ENCODE peak calls at places on chromosomes 1 and 21, in ten cellular contexts. One of them, this sample, is unnamed.

GRCh38 chr1:32948905-32949304 is 15.7 kb downstream of the RNF19B start:
- DNase-seq in esophagus muscularis mucosa: no peak
- DNase-seq in AG04449: no peak
- DNase-seq in PC-3: peak; percentile 50
- DNase-seq in spleen: no peak
- DNase-seq in adrenal gland: no peak
- DNase-seq in neural crest cell: no peak
- DNase-seq in IMR-90: no peak
- DNase-seq in GM13976: no peak
- DNase-seq in foreskin fibroblast: no peak
- DNase-seq in this sample: no peak

GRCh38 chr1:19799877-19800804 is at the start of gene TMCO4:
- DNase-seq in spleen: peak; percentile 89
- DNase-seq in neural crest cell: peak; percentile 9
- DNase-seq in foreskin fibroblast: peak; percentile 86
- DNase-seq in esophagus muscularis mucosa: no peak
- DNase-seq in adrenal gland: peak; percentile 58
- DNase-seq in IMR-90: peak; percentile 88
- DNase-seq in AG04449: peak; percentile 42
- DNase-seq in GM13976: peak; percentile 81
- DNase-seq in PC-3: peak; percentile 51
- DNase-seq in this sample: peak; percentile 56

GRCh38 chr1:64982134-64982533 is 15.8 kb upstream of the JAK1 start:
- DNase-seq in IMR-90: no peak
- DNase-seq in esophagus muscularis mucosa: no peak
- DNase-seq in GM13976: no peak
- DNase-seq in spleen: no peak
- DNase-seq in PC-3: peak; percentile 66
- DNase-seq in AG04449: no peak
- DNase-seq in adrenal gland: no peak
- DNase-seq in neural crest cell: no peak
- DNase-seq in foreskin fibroblast: no peak
- DNase-seq in this sample: no peak

GRCh38 chr1:234515411-234515810 is 36.4 kb upstream of the TARBP1 start:
- DNase-seq in IMR-90: peak; percentile 59
- DNase-seq in esophagus muscularis mucosa: no peak
- DNase-seq in GM13976: no peak
- DNase-seq in PC-3: peak; percentile 54
- DNase-seq in neural crest cell: no peak
- DNase-seq in foreskin fibroblast: peak; percentile 87
- DNase-seq in spleen: no peak
- DNase-seq in adrenal gland: no peak
- DNase-seq in AG04449: no peak
- DNase-seq in this sample: no peak

GRCh38 chr1:10975567-10976326 is 36.7 kb upstream of the TARDBP start:
- DNase-seq in adrenal gland: no peak
- DNase-seq in neural crest cell: no peak
- DNase-seq in GM13976: no peak
- DNase-seq in PC-3: peak; percentile 61
- DNase-seq in spleen: no peak
- DNase-seq in foreskin fibroblast: peak; percentile 98
- DNase-seq in esophagus muscularis mucosa: no peak
- DNase-seq in AG04449: peak; percentile 73
- DNase-seq in IMR-90: peak; percentile 64
- DNase-seq in this sample: no peak

GRCh38 chr1:91026777-91027176 is 4.9 kb upstream of the ZNF644 start:
- DNase-seq in GM13976: peak; percentile 28
- DNase-seq in spleen: no peak
- DNase-seq in AG04449: no peak
- DNase-seq in foreskin fibroblast: peak; percentile 48
- DNase-seq in adrenal gland: no peak
- DNase-seq in neural crest cell: no peak
- DNase-seq in PC-3: peak; percentile 70
- DNase-seq in IMR-90: peak; percentile 29
- DNase-seq in esophagus muscularis mucosa: no peak
- DNase-seq in this sample: no peak

GRCh38 chr1:241606544-241606943 is 33.6 kb downstream of the CHML start:
- DNase-seq in foreskin fibroblast: no peak
- DNase-seq in adrenal gland: no peak
- DNase-seq in esophagus muscularis mucosa: no peak
- DNase-seq in AG04449: no peak
- DNase-seq in neural crest cell: no peak
- DNase-seq in spleen: no peak
- DNase-seq in IMR-90: no peak
- DNase-seq in GM13976: no peak
- DNase-seq in PC-3: peak; percentile 99
- DNase-seq in this sample: no peak

GRCh38 chr1:174976436-174977107 is 23.2 kb upstream of the CACYBP start:
- DNase-seq in foreskin fibroblast: peak; percentile 75
- DNase-seq in neural crest cell: no peak
- DNase-seq in GM13976: no peak
- DNase-seq in PC-3: peak; percentile 71
- DNase-seq in AG04449: no peak
- DNase-seq in IMR-90: peak; percentile 64
- DNase-seq in esophagus muscularis mucosa: no peak
- DNase-seq in spleen: no peak
- DNase-seq in adrenal gland: peak; percentile 53
- DNase-seq in this sample: no peak

GRCh38 chr1:36217667-36218066 is 6.6 kb upstream of the THRAP3 start:
- DNase-seq in esophagus muscularis mucosa: no peak
- DNase-seq in IMR-90: peak; percentile 48
- DNase-seq in AG04449: no peak
- DNase-seq in adrenal gland: no peak
- DNase-seq in PC-3: peak; percentile 46
- DNase-seq in GM13976: no peak
- DNase-seq in foreskin fibroblast: peak; percentile 76
- DNase-seq in neural crest cell: no peak
- DNase-seq in spleen: no peak
- DNase-seq in this sample: no peak

GRCh38 chr1:46532498-46533178 is 18.8 kb downstream of the KNCN start:
- DNase-seq in foreskin fibroblast: peak; percentile 83
- DNase-seq in PC-3: peak; percentile 55
- DNase-seq in esophagus muscularis mucosa: no peak
- DNase-seq in IMR-90: peak; percentile 36
- DNase-seq in adrenal gland: peak; percentile 62
- DNase-seq in spleen: peak; percentile 94
- DNase-seq in GM13976: peak; percentile 84
- DNase-seq in neural crest cell: peak; percentile 74
- DNase-seq in AG04449: no peak
- DNase-seq in this sample: peak; percentile 46

GRCh38 chr1:152577168-152577567 is 3.1 kb downstream of the LCE3D start:
- DNase-seq in AG04449: no peak
- DNase-seq in GM13976: peak; percentile 39
- DNase-seq in foreskin fibroblast: no peak
- DNase-seq in esophagus muscularis mucosa: no peak
- DNase-seq in neural crest cell: no peak
- DNase-seq in adrenal gland: no peak
- DNase-seq in spleen: no peak
- DNase-seq in PC-3: no peak
- DNase-seq in IMR-90: no peak
- DNase-seq in this sample: no peak

GRCh38 chr1:156510709-156511108 is 10.1 kb upstream of the MEF2D start:
- DNase-seq in GM13976: no peak
- DNase-seq in adrenal gland: peak; percentile 86
- DNase-seq in esophagus muscularis mucosa: peak; percentile 98
- DNase-seq in IMR-90: peak; percentile 85
- DNase-seq in AG04449: peak; percentile 74
- DNase-seq in spleen: no peak
- DNase-seq in neural crest cell: no peak
- DNase-seq in foreskin fibroblast: peak; percentile 96
- DNase-seq in PC-3: no peak
- DNase-seq in this sample: no peak

GRCh38 chr21:40511976-40512375 is 335.0 kb downstream of the DSCAM start:
- DNase-seq in adrenal gland: no peak
- DNase-seq in PC-3: peak; percentile 71
- DNase-seq in IMR-90: no peak
- DNase-seq in esophagus muscularis mucosa: no peak
- DNase-seq in foreskin fibroblast: no peak
- DNase-seq in spleen: no peak
- DNase-seq in GM13976: no peak
- DNase-seq in neural crest cell: no peak
- DNase-seq in AG04449: peak; percentile 21
- DNase-seq in this sample: no peak

GRCh38 chr1:230568008-230568407 is 74.3 kb upstream of the COG2 start:
- DNase-seq in GM13976: no peak
- DNase-seq in foreskin fibroblast: peak; percentile 3
- DNase-seq in spleen: no peak
- DNase-seq in PC-3: peak; percentile 67
- DNase-seq in AG04449: no peak
- DNase-seq in esophagus muscularis mucosa: no peak
- DNase-seq in neural crest cell: no peak
- DNase-seq in adrenal gland: no peak
- DNase-seq in IMR-90: peak; percentile 52
- DNase-seq in this sample: no peak
- TF ChIP-seq CTCF in GM13976: no peak
- TF ChIP-seq CTCF in foreskin fibroblast: no peak
- TF ChIP-seq CTCF in spleen: no peak
- TF ChIP-seq CTCF in PC-3: peak; percentile 66
- TF ChIP-seq CTCF in AG04449: no peak
- TF ChIP-seq CTCF in esophagus muscularis mucosa: no peak
- TF ChIP-seq CTCF in neural crest cell: peak; percentile 42
- TF ChIP-seq CTCF in adrenal gland: no peak
- TF ChIP-seq CTCF in IMR-90: no peak
- TF ChIP-seq CTCF in this sample: no peak

GRCh38 chr1:226438007-226438406 is 30.1 kb upstream of the PARP1 start:
- DNase-seq in adrenal gland: no peak
- DNase-seq in foreskin fibroblast: no peak
- DNase-seq in spleen: no peak
- DNase-seq in AG04449: no peak
- DNase-seq in neural crest cell: no peak
- DNase-seq in GM13976: no peak
- DNase-seq in esophagus muscularis mucosa: no peak
- DNase-seq in PC-3: peak; percentile 70
- DNase-seq in IMR-90: no peak
- DNase-seq in this sample: no peak
- TF ChIP-seq CTCF in adrenal gland: no peak
- TF ChIP-seq CTCF in foreskin fibroblast: no peak
- TF ChIP-seq CTCF in spleen: no peak
- TF ChIP-seq CTCF in AG04449: no peak
- TF ChIP-seq CTCF in neural crest cell: no peak
- TF ChIP-seq CTCF in GM13976: no peak
- TF ChIP-seq CTCF in esophagus muscularis mucosa: no peak
- TF ChIP-seq CTCF in PC-3: peak; percentile 60
- TF ChIP-seq CTCF in IMR-90: peak; percentile 10
- TF ChIP-seq CTCF in this sample: no peak

GRCh38 chr1:201258763-201259230 is 24.5 kb upstream of the PKP1 start:
- DNase-seq in esophagus muscularis mucosa: peak; percentile 64
- DNase-seq in PC-3: no peak
- DNase-seq in foreskin fibroblast: no peak
- DNase-seq in AG04449: no peak
- DNase-seq in spleen: peak; percentile 54
- DNase-seq in GM13976: peak; percentile 17
- DNase-seq in neural crest cell: no peak
- DNase-seq in IMR-90: no peak
- DNase-seq in adrenal gland: no peak
- DNase-seq in this sample: no peak

GRCh38 chr1:201260648-201261311 is 22.5 kb upstream of the PKP1 start:
- DNase-seq in esophagus muscularis mucosa: peak; percentile 74
- DNase-seq in adrenal gland: no peak
- DNase-seq in IMR-90: no peak
- DNase-seq in neural crest cell: no peak
- DNase-seq in PC-3: no peak
- DNase-seq in GM13976: peak; percentile 9
- DNase-seq in spleen: peak; percentile 29
- DNase-seq in AG04449: no peak
- DNase-seq in foreskin fibroblast: no peak
- DNase-seq in this sample: no peak

GRCh38 chr1:201260236-201260591 is 23.1 kb upstream of the PKP1 start:
- DNase-seq in foreskin fibroblast: no peak
- DNase-seq in adrenal gland: no peak
- DNase-seq in neural crest cell: no peak
- DNase-seq in spleen: no peak
- DNase-seq in PC-3: no peak
- DNase-seq in GM13976: no peak
- DNase-seq in AG04449: no peak
- DNase-seq in IMR-90: no peak
- DNase-seq in esophagus muscularis mucosa: peak; percentile 78
- DNase-seq in this sample: no peak

GRCh38 chr1:201261771-201262547 is 21.3 kb upstream of the PKP1 start:
- DNase-seq in neural crest cell: no peak
- DNase-seq in IMR-90: peak; percentile 26
- DNase-seq in GM13976: peak; percentile 10
- DNase-seq in adrenal gland: no peak
- DNase-seq in esophagus muscularis mucosa: peak; percentile 88
- DNase-seq in spleen: peak; percentile 53
- DNase-seq in PC-3: no peak
- DNase-seq in AG04449: no peak
- DNase-seq in foreskin fibroblast: peak; percentile 37
- DNase-seq in this sample: no peak

GRCh38 chr1:201259476-201260235 is 23.6 kb upstream of the PKP1 start:
- DNase-seq in AG04449: no peak
- DNase-seq in IMR-90: peak; percentile 43
- DNase-seq in adrenal gland: no peak
- DNase-seq in foreskin fibroblast: peak; percentile 72
- DNase-seq in GM13976: peak; percentile 23
- DNase-seq in spleen: peak; percentile 72
- DNase-seq in neural crest cell: no peak
- DNase-seq in esophagus muscularis mucosa: peak; percentile 87
- DNase-seq in PC-3: no peak
- DNase-seq in this sample: no peak
- TF ChIP-seq CTCF in AG04449: no peak
- TF ChIP-seq CTCF in IMR-90: no peak
- TF ChIP-seq CTCF in adrenal gland: no peak
- TF ChIP-seq CTCF in foreskin fibroblast: no peak
- TF ChIP-seq CTCF in GM13976: no peak
- TF ChIP-seq CTCF in spleen: no peak
- TF ChIP-seq CTCF in neural crest cell: no peak
- TF ChIP-seq CTCF in esophagus muscularis mucosa: no peak
- TF ChIP-seq CTCF in PC-3: no peak
- TF ChIP-seq CTCF in this sample: no peak

GRCh38 chr1:24910751-24911650 is 19.1 kb downstream of the RUNX3 start:
- DNase-seq in IMR-90: peak; percentile 70
- DNase-seq in spleen: peak; percentile 91
- DNase-seq in foreskin fibroblast: no peak
- DNase-seq in neural crest cell: no peak
- DNase-seq in adrenal gland: no peak
- DNase-seq in GM13976: no peak
- DNase-seq in PC-3: peak; percentile 32
- DNase-seq in esophagus muscularis mucosa: no peak
- DNase-seq in AG04449: no peak
- DNase-seq in this sample: no peak

GRCh38 chr1:24909388-24909898 is 20.6 kb downstream of the RUNX3 start:
- DNase-seq in foreskin fibroblast: peak; percentile 32
- DNase-seq in AG04449: no peak
- DNase-seq in esophagus muscularis mucosa: no peak
- DNase-seq in spleen: peak; percentile 80
- DNase-seq in adrenal gland: peak; percentile 67
- DNase-seq in neural crest cell: peak; percentile 60
- DNase-seq in PC-3: peak; percentile 40
- DNase-seq in IMR-90: peak; percentile 61
- DNase-seq in GM13976: no peak
- DNase-seq in this sample: no peak

GRCh38 chr1:24908591-24909259 is 21.4 kb downstream of the RUNX3 start:
- DNase-seq in spleen: peak; percentile 51
- DNase-seq in adrenal gland: no peak
- DNase-seq in IMR-90: no peak
- DNase-seq in neural crest cell: no peak
- DNase-seq in esophagus muscularis mucosa: no peak
- DNase-seq in GM13976: no peak
- DNase-seq in AG04449: no peak
- DNase-seq in foreskin fibroblast: no peak
- DNase-seq in PC-3: no peak
- DNase-seq in this sample: no peak

GRCh38 chr1:24911651-24912144 is 18.4 kb downstream of the RUNX3 start:
- DNase-seq in IMR-90: no peak
- DNase-seq in AG04449: no peak
- DNase-seq in spleen: no peak
- DNase-seq in PC-3: no peak
- DNase-seq in adrenal gland: no peak
- DNase-seq in neural crest cell: no peak
- DNase-seq in foreskin fibroblast: no peak
- DNase-seq in esophagus muscularis mucosa: no peak
- DNase-seq in GM13976: no peak
- DNase-seq in this sample: no peak

GRCh38 chr1:24910210-24910609 is 19.9 kb downstream of the RUNX3 start:
- DNase-seq in adrenal gland: no peak
- DNase-seq in GM13976: no peak
- DNase-seq in spleen: no peak
- DNase-seq in PC-3: no peak
- DNase-seq in IMR-90: no peak
- DNase-seq in neural crest cell: no peak
- DNase-seq in foreskin fibroblast: no peak
- DNase-seq in AG04449: no peak
- DNase-seq in esophagus muscularis mucosa: no peak
- DNase-seq in this sample: no peak
- TF ChIP-seq CTCF in adrenal gland: no peak
- TF ChIP-seq CTCF in GM13976: no peak
- TF ChIP-seq CTCF in spleen: no peak
- TF ChIP-seq CTCF in PC-3: no peak
- TF ChIP-seq CTCF in IMR-90: no peak
- TF ChIP-seq CTCF in neural crest cell: no peak
- TF ChIP-seq CTCF in foreskin fibroblast: no peak
- TF ChIP-seq CTCF in AG04449: no peak
- TF ChIP-seq CTCF in esophagus muscularis mucosa: no peak
- TF ChIP-seq CTCF in this sample: no peak